ENCODE peak calls at places on chromosomes 4 and X, in five cellular contexts. G, E, J, X and T are unnamed samples.

GRCh38 chrX:24285082-24285481 is 28.8 kb downstream of the SUPT20HL2 start:
- DNase-seq in G (no peak), X (no peak), E (no peak), J (no peak), T (no peak)

GRCh38 chrX:9279271-9279596 is 185.6 kb upstream of the TBL1X start:
- DNase-seq in J (no peak), X (no peak), E (no peak), G (no peak), T (no peak)

GRCh38 chrX:131366387-131366786 is 77.3 kb upstream of the IGSF1 start:
- DNase-seq in G (peak; percentile 8), X (peak; percentile 27), J (no peak), E (no peak), T (no peak)

GRCh38 chr4:32684160-32684559 is 1964.0 kb downstream of the PCDH7 start:
- DNase-seq in E (no peak), X (no peak), G (no peak), J (no peak), T (no peak)

GRCh38 chr4:140300271-140300970 is 73.0 kb upstream of the SCOC start:
- DNase-seq in G (no peak), X (no peak), J (no peak), E (no peak), T (no peak)

GRCh38 chr4:40305329-40306193 is 29.6 kb upstream of the CHRNA9 start:
- DNase-seq in J (peak; percentile 100), X (no peak), G (no peak), E (no peak), T (no peak)

GRCh38 chrX:39729834-39730670 is 367.7 kb downstream of the BCOR start:
- DNase-seq in X (no peak), J (no peak), G (peak; percentile 71), E (peak; percentile 21), T (peak; percentile 51)

GRCh38 chr4:143700420-143701352 is at the start of gene FREM3:
- DNase-seq in G (no peak), X (no peak), J (no peak), E (peak; percentile 51), T (peak; percentile 33)

GRCh38 chrX:135931644-135932487 is 38.4 kb downstream of the SAGE1 start:
- DNase-seq in G (peak; percentile 74), E (peak; percentile 74), J (no peak), X (peak; percentile 15), T (peak; percentile 10)

GRCh38 chr4:108355523-108356208 is 186.9 kb upstream of the LEF1 start:
- DNase-seq in X (no peak), G (peak; percentile 38), E (no peak), J (no peak), T (no peak)

GRCh38 chr4:91243132-91243531 is 1060.6 kb upstream of the GRID2 start:
- DNase-seq in X (no peak), G (no peak), J (no peak), E (no peak), T (no peak)

GRCh38 chrX:16155586-16155985 is 11.7 kb upstream of the MAGEB17 start:
- DNase-seq in E (no peak), J (no peak), X (no peak), G (no peak), T (no peak)

GRCh38 chr4:109172301-109172700 is 130.2 kb downstream of the COL25A1 start:
- DNase-seq in G (no peak), E (no peak), X (no peak), J (no peak), T (no peak)

GRCh38 chrX:49838374-49838773 is 9.3 kb downstream of the PAGE4 start:
- DNase-seq in E (peak; percentile 24), G (peak; percentile 35), J (no peak), X (peak; percentile 37), T (no peak)

GRCh38 chr4:15198070-15198727 is 195.9 kb downstream of the CPEB2 start:
- DNase-seq in J (no peak), E (peak; percentile 20), G (no peak), X (no peak), T (peak; percentile 49)

GRCh38 chr4:149306537-149306936 is 509.1 kb downstream of the IQCM start:
- DNase-seq in E (no peak), J (no peak), G (no peak), X (no peak), T (no peak)

GRCh38 chr4:88022289-88022688 is 14.9 kb downstream of the PKD2 start:
- DNase-seq in J (no peak), G (no peak), E (no peak), X (no peak), T (no peak)

GRCh38 chr4:146525754-146526153 is 4.0 kb upstream of the SLC10A7 start:
- DNase-seq in G (peak; percentile 25), J (no peak), X (no peak), E (no peak), T (no peak)

GRCh38 chr4:125464146-125464545 is 149.4 kb downstream of the FAT4 start:
- DNase-seq in X (no peak), G (no peak), E (no peak), J (no peak), T (no peak)

GRCh38 chr4:183797445-183798248 is 107.5 kb upstream of the STOX2 start:
- DNase-seq in E (peak; percentile 60), G (no peak), J (no peak), X (no peak), T (peak; percentile 74)

GRCh38 chrX:23610491-23610890 is 56.8 kb upstream of the PRDX4 start:
- DNase-seq in G (no peak), J (no peak), E (no peak), X (no peak), T (no peak)

GRCh38 chr4:54852602-54853001 is 194.8 kb downstream of the KIT start:
- DNase-seq in G (peak; percentile 5), J (no peak), X (no peak), E (no peak), T (no peak)

GRCh38 chr4:93888308-93888707 is 59.8 kb downstream of the ATOH1 start:
- DNase-seq in J (no peak), X (no peak), G (no peak), E (no peak), T (no peak)

GRCh38 chr4:140724780-140725179 is 31.4 kb downstream of the TBC1D9 start:
- DNase-seq in G (no peak), E (no peak), J (no peak), X (no peak), T (no peak)

GRCh38 chr4:120718979-120719566 is 203.5 kb downstream of the PRDM5 start:
- DNase-seq in G (peak; percentile 1), E (peak; percentile 28), X (peak; percentile 3), J (no peak), T (no peak)

GRCh38 chr4:84967292-84967651 is 782 bp upstream of the WDFY3 start:
- DNase-seq in J (no peak), X (no peak), G (no peak), E (no peak), T (no peak)

GRCh38 chr4:122832732-122833131 is 6.1 kb downstream of the FGF2 start:
- DNase-seq in G (no peak), X (no peak), E (no peak), J (no peak), T (no peak)

GRCh38 chr4:122833999-122834398 is 7.4 kb downstream of the FGF2 start:
- DNase-seq in E (peak; percentile 40), G (peak; percentile 33), J (no peak), X (no peak), T (no peak)

GRCh38 chr4:122827899-122828601 is 1.4 kb downstream of the FGF2 start:
- DNase-seq in E (peak; percentile 83), G (peak; percentile 67), J (peak; percentile 80), X (peak; percentile 11), T (peak; percentile 70)

GRCh38 chr4:122830392-122831095 is 3.9 kb downstream of the FGF2 start:
- DNase-seq in G (no peak), J (no peak), X (no peak), E (no peak), T (no peak)

GRCh38 chr4:122831515-122832196 is 5.0 kb downstream of the FGF2 start:
- DNase-seq in E (no peak), G (no peak), X (no peak), J (no peak), T (no peak)
- TF ChIP-seq ATF2 in E (no peak), G (no peak), X (no peak), J (no peak), T (no peak)

GRCh38 chr4:25937801-25938200 is 23.8 kb downstream of the SMIM20 start:
- DNase-seq in X (no peak), G (no peak), J (no peak), E (no peak), T (no peak)
- TF ChIP-seq ATF2 in X (no peak), G (no peak), J (no peak), E (no peak), T (no peak)

DNA sequence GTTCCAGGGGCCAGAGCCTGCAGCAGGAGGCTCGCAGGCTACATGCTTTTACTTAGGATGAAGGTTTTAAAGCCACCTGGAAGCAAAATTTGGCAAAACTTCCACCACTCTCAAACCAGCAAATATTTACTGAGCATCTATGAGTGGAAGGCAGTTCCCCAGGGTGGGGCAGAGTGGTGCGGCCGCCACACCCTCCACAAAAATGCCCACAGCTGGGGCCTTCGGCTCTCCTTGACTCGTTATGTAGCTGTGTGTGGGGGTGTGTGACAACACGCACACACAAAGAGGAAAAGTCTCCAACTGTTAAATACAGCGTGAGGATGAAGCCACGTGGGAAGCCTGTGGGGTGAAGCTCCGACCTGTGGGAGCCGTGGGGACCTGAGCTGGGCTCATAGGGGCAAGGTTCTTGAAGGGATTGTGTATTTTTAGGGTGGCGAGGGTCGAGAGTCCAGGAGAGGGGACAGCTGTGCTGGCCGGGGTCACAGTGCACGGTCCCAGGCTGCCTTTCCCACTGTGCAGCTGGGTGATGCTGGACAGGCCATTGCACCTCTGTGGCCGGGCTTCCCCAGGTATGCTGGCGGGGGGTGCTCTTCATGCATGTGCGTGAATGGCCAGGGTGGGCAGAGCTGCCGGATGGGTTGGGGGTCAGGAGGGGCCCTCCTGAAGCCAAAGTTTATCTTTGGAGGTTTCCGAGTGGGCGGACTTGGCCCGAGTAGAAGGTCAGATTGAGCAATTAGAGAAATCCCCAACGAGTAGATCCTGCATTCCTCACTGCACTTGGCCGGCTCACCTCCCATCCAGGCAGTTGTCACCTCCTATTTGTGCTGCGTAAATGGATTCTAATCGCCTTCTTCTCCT is 25.3 kb downstream of the SORCS2 start:
- DNase-seq in J (no peak), E (no peak), G (no peak), X (no peak), T (no peak)
- TF ChIP-seq ATF2 in J (no peak), E (no peak), G (no peak), X (no peak), T (no peak)

GRCh38 chr4:156169011-156169410 is 215.3 kb upstream of the CTSO start:
- DNase-seq in G (no peak), J (no peak), X (peak; percentile 3), E (peak; percentile 17), T (peak; percentile 46)
- TF ChIP-seq ATF2 in G (no peak), J (no peak), X (no peak), E (no peak), T (no peak)

DNA sequence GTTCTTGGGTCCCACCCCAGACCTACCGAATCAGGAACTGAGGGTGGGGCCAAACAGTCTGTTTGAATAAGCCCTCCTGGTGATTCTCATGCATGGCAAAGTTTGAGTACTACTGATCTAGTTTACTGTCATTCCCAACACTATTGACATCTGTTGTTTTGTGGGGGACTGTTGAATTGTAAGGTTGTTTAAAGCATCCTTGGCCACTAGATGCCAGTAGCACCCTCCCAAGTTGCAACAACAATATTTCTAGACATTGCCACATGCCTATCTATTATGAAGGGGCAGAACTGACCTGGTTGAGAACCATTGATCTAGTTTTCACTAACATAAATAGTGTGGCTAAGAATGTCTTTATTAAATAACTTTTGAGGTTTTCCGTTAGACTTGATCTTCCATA is 15.1 kb downstream of the TAF9B start:
- DNase-seq in J (no peak), G (no peak), X (no peak), E (no peak), T (no peak)
- TF ChIP-seq ATF2 in J (no peak), G (no peak), X (no peak), E (no peak), T (no peak)

GRCh38 chr4:153432971-153433752 is 33.0 kb upstream of the TMEM131L start:
- DNase-seq in X (peak; percentile 79), J (peak; percentile 99), G (peak; percentile 85), E (peak; percentile 58), T (peak; percentile 62)
- TF ChIP-seq ATF2 in X (peak; percentile 43), J (peak; percentile 94), G (no peak), E (no peak), T (no peak)